ENCODE peak calls at places on chromosomes 5 and 9, in ten cellular contexts. S is NB4, Z is osteocyte, C is lower leg skin, X is fibroblast of mammary gland, U is activated B cell treated with CpG ODN at 0.5 μM for 24 hours, N is endothelial cell of umbilical vein, T is astrocyte of the spinal cord, K is suprapubic skin, Q is HFFc6. H is an unnamed sample.

GRCh38 chr5:125967576-125967975 is 455.6 kb upstream of the GRAMD2B start:
- DNase-seq in S (no peak), Z (no peak), C (no peak), X (no peak), U (no peak), N (peak; percentile 4), T (no peak), K (no peak), Q (no peak), H (no peak)

GRCh38 chr9:70954126-70954525 is 167.3 kb downstream of the TRPM3 start:
- DNase-seq in S (no peak), Z (no peak), C (no peak), X (peak; percentile 68), U (no peak), N (peak; percentile 6), T (peak; percentile 83), K (no peak), Q (peak; percentile 85), H (no peak)

GRCh38 chr9:100442072-100442471 is 15.1 kb downstream of the MSANTD3 start:
- DNase-seq in S (no peak), Z (no peak), C (no peak), X (no peak), U (no peak), N (no peak), T (no peak), K (no peak), Q (no peak), H (no peak)

GRCh38 chr5:149015126-149015525 is 47.7 kb downstream of the SH3TC2 start:
- DNase-seq in S (no peak), Z (no peak), C (no peak), X (peak; percentile 30), U (no peak), N (no peak), T (peak; percentile 27), K (no peak), Q (no peak), H (no peak)

GRCh38 chr5:122076669-122077450 is 1.2 kb downstream of the LOX start:
- DNase-seq in S (peak; percentile 45), Z (peak; percentile 94), C (peak; percentile 82), X (peak; percentile 76), U (no peak), N (peak; percentile 88), T (peak; percentile 83), K (peak; percentile 92), Q (peak; percentile 71), H (peak; percentile 22)

GRCh38 chr9:107949058-107949457 is 459.5 kb upstream of the KLF4 start:
- DNase-seq in S (peak; percentile 78), Z (no peak), C (no peak), X (peak; percentile 48), U (no peak), N (no peak), T (no peak), K (no peak), Q (no peak), H (no peak)

GRCh38 chr5:370959-371810 is 49.7 kb downstream of the AHRR start:
- DNase-seq in S (peak; percentile 48), Z (peak; percentile 82), C (peak; percentile 11), X (no peak), U (no peak), N (no peak), T (no peak), K (peak; percentile 72), Q (no peak), H (no peak)

GRCh38 chr5:7678057-7678456 is 172.9 kb downstream of the CFAP90 start:
- DNase-seq in S (no peak), Z (no peak), C (no peak), X (no peak), U (no peak), N (no peak), T (no peak), K (no peak), Q (no peak), H (no peak)

GRCh38 chr5:89315194-89315593 is 432.2 kb upstream of the MEF2C start:
- DNase-seq in S (no peak), Z (no peak), C (no peak), X (peak; percentile 67), U (no peak), N (no peak), T (peak; percentile 85), K (no peak), Q (no peak), H (no peak)

GRCh38 chr5:138315751-138316278 is 15.8 kb downstream of the CDC25C start:
- DNase-seq in S (no peak), Z (no peak), C (no peak), X (no peak), U (no peak), N (no peak), T (no peak), K (peak; percentile 62), Q (no peak), H (no peak)

GRCh38 chr5:58932057-58932594 is 349.3 kb downstream of the RAB3C start:
- DNase-seq in S (no peak), Z (no peak), C (no peak), X (no peak), U (no peak), N (no peak), T (no peak), K (no peak), Q (no peak), H (no peak)

GRCh38 chr9:73050887-73051550 is 98.2 kb upstream of the ALDH1A1 start:
- DNase-seq in S (no peak), Z (no peak), C (no peak), X (no peak), U (no peak), N (no peak), T (no peak), K (no peak), Q (no peak), H (no peak)

GRCh38 chr5:55650391-55650790 is 61.7 kb downstream of the SLC38A9 start:
- DNase-seq in S (peak; percentile 18), Z (no peak), C (no peak), X (peak; percentile 56), U (no peak), N (peak; percentile 65), T (peak; percentile 80), K (no peak), Q (peak; percentile 32), H (no peak)

GRCh38 chr5:76544268-76544926 is 78.8 kb downstream of the F2RL2 start:
- DNase-seq in S (peak; percentile 81), Z (no peak), C (peak; percentile 38), X (peak; percentile 29), U (no peak), N (no peak), T (peak; percentile 34), K (no peak), Q (peak; percentile 6), H (no peak)

GRCh38 chr9:38306899-38307298 is 85.6 kb upstream of the ALDH1B1 start:
- DNase-seq in S (no peak), Z (no peak), C (no peak), X (no peak), U (no peak), N (no peak), T (no peak), K (no peak), Q (no peak), H (no peak)

GRCh38 chr9:89604463-89605180 is at the start of gene GADD45G:
- DNase-seq in S (peak; percentile 83), Z (no peak), C (peak; percentile 90), X (peak; percentile 78), U (peak; percentile 66), N (peak; percentile 61), T (peak; percentile 76), K (peak; percentile 93), Q (peak; percentile 57), H (peak; percentile 94)

GRCh38 chr5:141941307-141941706 is 16.7 kb downstream of the PCDH12 start:
- DNase-seq in S (peak; percentile 21), Z (no peak), C (no peak), X (peak; percentile 46), U (no peak), N (peak; percentile 66), T (no peak), K (no peak), Q (no peak), H (peak; percentile 83)

GRCh38 chr5:16554110-16554509 is 62.7 kb downstream of the RETREG1 start:
- DNase-seq in S (no peak), Z (no peak), C (no peak), X (no peak), U (no peak), N (no peak), T (no peak), K (no peak), Q (no peak), H (no peak)

DNA sequence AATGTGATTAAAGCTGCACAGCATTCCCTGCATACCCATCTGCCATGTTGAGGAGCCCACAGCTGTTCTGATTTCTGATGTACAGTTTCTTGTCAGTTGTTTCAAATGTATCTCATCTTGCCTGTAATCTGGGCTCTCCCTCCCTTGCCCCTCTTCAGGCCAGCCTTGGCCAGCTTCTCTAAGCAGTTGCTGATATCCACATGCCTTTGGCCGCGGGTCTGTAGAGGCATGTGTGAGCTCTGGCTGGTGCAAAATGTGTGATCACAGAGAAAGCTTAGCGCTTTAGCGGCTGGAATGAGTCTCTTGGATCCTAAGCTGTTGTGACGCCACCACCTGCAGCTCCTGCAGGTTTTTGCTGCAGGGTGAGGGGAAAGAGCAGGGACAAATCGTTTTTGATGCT is 332.0 kb downstream of the MLLT3 start:
- DNase-seq in S (no peak), Z (no peak), C (no peak), X (no peak), U (no peak), N (no peak), T (no peak), K (no peak), Q (no peak), H (no peak)
- TF ChIP-seq CTCF in S (no peak), Z (no peak), C (no peak), X (no peak), U (no peak), N (no peak), T (no peak), K (no peak), Q (no peak), H (no peak)

DNA sequence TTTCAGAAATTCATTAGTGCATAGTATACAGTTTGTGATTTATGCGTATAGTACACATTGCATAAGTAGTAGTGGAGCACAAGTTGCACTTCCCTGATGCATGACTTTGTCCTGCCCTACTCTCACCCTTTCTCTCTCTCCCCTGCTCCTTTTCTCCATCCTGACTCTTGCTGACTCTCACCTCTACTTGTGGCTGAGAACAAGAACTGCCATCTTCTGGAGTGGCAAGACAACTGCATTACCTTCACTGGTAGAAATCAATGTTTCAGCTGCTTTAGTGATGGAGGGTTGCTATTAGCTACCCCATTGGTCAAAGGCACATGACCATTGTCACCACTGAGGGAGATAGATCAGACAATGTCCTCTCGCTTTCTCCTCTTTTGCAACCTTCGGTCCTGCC is 26.9 kb downstream of the SPEF2 start:
- DNase-seq in S (no peak), Z (no peak), C (no peak), X (peak; percentile 28), U (no peak), N (no peak), T (no peak), K (no peak), Q (peak; percentile 10), H (no peak)
- TF ChIP-seq CTCF in S (no peak), Z (no peak), C (no peak), X (peak; percentile 1), U (no peak), N (no peak), T (no peak), K (no peak), Q (peak; percentile 25), H (no peak)

GRCh38 chr5:178831049-178831448 is 28.7 kb upstream of the ZNF354B start:
- DNase-seq in S (no peak), Z (no peak), C (no peak), X (no peak), U (no peak), N (no peak), T (no peak), K (no peak), Q (no peak), H (no peak)
- TF ChIP-seq CTCF in S (peak; percentile 12), Z (no peak), C (no peak), X (no peak), U (no peak), N (no peak), T (no peak), K (no peak), Q (no peak), H (no peak)

GRCh38 chr5:71747182-71747581 is 28.1 kb downstream of the CARTPT start:
- DNase-seq in S (no peak), Z (no peak), C (no peak), X (no peak), U (no peak), N (no peak), T (no peak), K (no peak), Q (no peak), H (no peak)
- TF ChIP-seq CTCF in S (no peak), Z (no peak), C (no peak), X (no peak), U (no peak), N (no peak), T (no peak), K (no peak), Q (no peak), H (no peak)